ENCODE peak calls at places on chromosome 21, in four cellular contexts. One of them, this sample, is unnamed.

GRCh38 chr21:31741116-31741515 is 9.2 kb upstream of the SCAF4 start:
- DNase-seq in GM12878: no peak
- DNase-seq in HepG2: no peak
- DNase-seq in A549: no peak
- DNase-seq in this sample: no peak

GRCh38 chr21:25806053-25806452 is 71.3 kb downstream of the GABPA start:
- DNase-seq in GM12878: no peak
- DNase-seq in HepG2: no peak
- DNase-seq in A549: no peak
- DNase-seq in this sample: no peak

GRCh38 chr21:15050588-15051377 is 14.0 kb downstream of the NRIP1 start:
- DNase-seq in GM12878: no peak
- DNase-seq in HepG2: no peak
- DNase-seq in A549: no peak
- DNase-seq in this sample: no peak

GRCh38 chr21:39048064-39048463 is 135.2 kb downstream of the PSMG1 start:
- DNase-seq in GM12878: no peak
- DNase-seq in A549: peak; percentile 32
- DNase-seq in HepG2: peak; percentile 62
- DNase-seq in this sample: peak; percentile 43

GRCh38 chr21:46424062-46424591 is 34.6 kb upstream of the DIP2A start:
- DNase-seq in A549: no peak
- DNase-seq in HepG2: no peak
- DNase-seq in GM12878: no peak
- DNase-seq in this sample: no peak

GRCh38 chr21:32316363-32317215 is 17.9 kb downstream of the MRAP start:
- DNase-seq in GM12878: no peak
- DNase-seq in HepG2: no peak
- DNase-seq in A549: no peak
- DNase-seq in this sample: no peak

GRCh38 chr21:26098758-26099157 is 71.8 kb downstream of the APP start:
- DNase-seq in HepG2: no peak
- DNase-seq in A549: no peak
- DNase-seq in GM12878: no peak
- DNase-seq in this sample: no peak

GRCh38 chr21:32916522-32917099 is 109.1 kb upstream of the OLIG2 start:
- DNase-seq in HepG2: peak; percentile 35
- DNase-seq in A549: no peak
- DNase-seq in GM12878: no peak
- DNase-seq in this sample: peak; percentile 12

GRCh38 chr21:25708467-25709065 is 26.1 kb downstream of the ATP5PF start:
- DNase-seq in A549: peak; percentile 22
- DNase-seq in HepG2: peak; percentile 18
- DNase-seq in GM12878: no peak
- DNase-seq in this sample: peak; percentile 47

GRCh38 chr21:38863291-38863690 is 57.6 kb downstream of the ETS2 start:
- DNase-seq in GM12878: no peak
- DNase-seq in A549: no peak
- DNase-seq in HepG2: no peak
- DNase-seq in this sample: no peak

GRCh38 chr21:39153842-39154241 is 29.4 kb downstream of the PSMG1 start:
- DNase-seq in HepG2: no peak
- DNase-seq in A549: no peak
- DNase-seq in GM12878: no peak
- DNase-seq in this sample: no peak

GRCh38 chr21:41207401-41208388 is 39.7 kb downstream of the BACE2 start:
- DNase-seq in A549: no peak
- DNase-seq in HepG2: peak; percentile 3
- DNase-seq in GM12878: no peak
- DNase-seq in this sample: no peak

GRCh38 chr21:14064296-14064645 is 146.5 kb downstream of the LIPI start:
- DNase-seq in GM12878: no peak
- DNase-seq in HepG2: no peak
- DNase-seq in A549: no peak
- DNase-seq in this sample: no peak

GRCh38 chr21:38476385-38476784 is 21.9 kb downstream of the ERG start:
- DNase-seq in A549: no peak
- DNase-seq in GM12878: no peak
- DNase-seq in HepG2: no peak
- DNase-seq in this sample: no peak

GRCh38 chr21:41149199-41149598 is 18.8 kb upstream of the BACE2 start:
- DNase-seq in A549: no peak
- DNase-seq in GM12878: no peak
- DNase-seq in HepG2: no peak
- DNase-seq in this sample: no peak

GRCh38 chr21:46425566-46425965 is 33.1 kb upstream of the DIP2A start:
- DNase-seq in A549: no peak
- DNase-seq in GM12878: no peak
- DNase-seq in HepG2: no peak
- DNase-seq in this sample: no peak

GRCh38 chr21:31660134-31660565 is 657 bp downstream of the SOD1 start:
- DNase-seq in A549: peak; percentile 7
- DNase-seq in GM12878: no peak
- DNase-seq in HepG2: no peak
- DNase-seq in this sample: no peak

GRCh38 chr21:46661211-46661625 is 25.7 kb downstream of the PRMT2 start:
- DNase-seq in A549: no peak
- DNase-seq in GM12878: no peak
- DNase-seq in HepG2: no peak
- DNase-seq in this sample: peak; percentile 89

GRCh38 chr21:39386194-39386593 is 37.3 kb upstream of the HMGN1 start:
- DNase-seq in A549: no peak
- DNase-seq in GM12878: no peak
- DNase-seq in HepG2: peak; percentile 75
- DNase-seq in this sample: no peak

GRCh38 chr21:27759091-27759659 is 792.3 kb upstream of the ADAMTS5 start:
- DNase-seq in HepG2: no peak
- DNase-seq in GM12878: no peak
- DNase-seq in A549: no peak
- DNase-seq in this sample: no peak

GRCh38 chr21:31034378-31034777 is 3.9 kb downstream of the KRTAP19-8 start:
- DNase-seq in GM12878: no peak
- DNase-seq in A549: no peak
- DNase-seq in HepG2: no peak
- DNase-seq in this sample: no peak

GRCh38 chr21:29342394-29342957 is 43.8 kb downstream of the BACH1 start:
- DNase-seq in HepG2: no peak
- DNase-seq in GM12878: peak; percentile 32
- DNase-seq in A549: peak; percentile 2
- DNase-seq in this sample: peak; percentile 14

GRCh38 chr21:46515109-46515508 is 56.4 kb downstream of the DIP2A start:
- DNase-seq in HepG2: no peak
- DNase-seq in GM12878: no peak
- DNase-seq in A549: no peak
- DNase-seq in this sample: no peak

GRCh38 chr21:45831991-45832740 is 149.4 kb upstream of the COL6A1 start:
- DNase-seq in HepG2: no peak
- DNase-seq in GM12878: no peak
- DNase-seq in A549: no peak
- DNase-seq in this sample: no peak

GRCh38 chr21:32359719-32360260 is 33.0 kb downstream of the URB1 start:
- DNase-seq in GM12878: no peak
- DNase-seq in A549: peak; percentile 50
- DNase-seq in HepG2: peak; percentile 52
- DNase-seq in this sample: no peak

GRCh38 chr21:38488640-38489282 is 9.5 kb downstream of the ERG start:
- DNase-seq in A549: no peak
- DNase-seq in GM12878: no peak
- DNase-seq in HepG2: no peak
- DNase-seq in this sample: no peak

GRCh38 chr21:45882641-45883040 is 98.9 kb upstream of the COL6A1 start:
- DNase-seq in A549: no peak
- DNase-seq in GM12878: no peak
- DNase-seq in HepG2: no peak
- DNase-seq in this sample: no peak

GRCh38 chr21:42438316-42439205 is 34.9 kb downstream of the UBASH3A start:
- DNase-seq in GM12878: no peak
- DNase-seq in HepG2: no peak
- DNase-seq in A549: no peak
- DNase-seq in this sample: no peak

GRCh38 chr21:42437786-42438185 is 34.1 kb downstream of the UBASH3A start:
- DNase-seq in HepG2: no peak
- DNase-seq in A549: no peak
- DNase-seq in GM12878: no peak
- DNase-seq in this sample: peak; percentile 27

GRCh38 chr21:42440187-42440792 is 36.6 kb downstream of the UBASH3A start:
- DNase-seq in HepG2: no peak
- DNase-seq in GM12878: peak; percentile 70
- DNase-seq in A549: no peak
- DNase-seq in this sample: no peak

GRCh38 chr21:42441963-42442362 is 38.3 kb downstream of the UBASH3A start:
- DNase-seq in HepG2: no peak
- DNase-seq in A549: no peak
- DNase-seq in GM12878: no peak
- DNase-seq in this sample: no peak

GRCh38 chr21:42439284-42440186 is 35.8 kb downstream of the UBASH3A start:
- DNase-seq in A549: no peak
- DNase-seq in HepG2: no peak
- DNase-seq in GM12878: no peak
- DNase-seq in this sample: no peak
- TF ChIP-seq PBX3 in A549: no peak
- TF ChIP-seq PBX3 in HepG2: no peak
- TF ChIP-seq PBX3 in GM12878: no peak
- TF ChIP-seq PBX3 in this sample: no peak

DNA sequence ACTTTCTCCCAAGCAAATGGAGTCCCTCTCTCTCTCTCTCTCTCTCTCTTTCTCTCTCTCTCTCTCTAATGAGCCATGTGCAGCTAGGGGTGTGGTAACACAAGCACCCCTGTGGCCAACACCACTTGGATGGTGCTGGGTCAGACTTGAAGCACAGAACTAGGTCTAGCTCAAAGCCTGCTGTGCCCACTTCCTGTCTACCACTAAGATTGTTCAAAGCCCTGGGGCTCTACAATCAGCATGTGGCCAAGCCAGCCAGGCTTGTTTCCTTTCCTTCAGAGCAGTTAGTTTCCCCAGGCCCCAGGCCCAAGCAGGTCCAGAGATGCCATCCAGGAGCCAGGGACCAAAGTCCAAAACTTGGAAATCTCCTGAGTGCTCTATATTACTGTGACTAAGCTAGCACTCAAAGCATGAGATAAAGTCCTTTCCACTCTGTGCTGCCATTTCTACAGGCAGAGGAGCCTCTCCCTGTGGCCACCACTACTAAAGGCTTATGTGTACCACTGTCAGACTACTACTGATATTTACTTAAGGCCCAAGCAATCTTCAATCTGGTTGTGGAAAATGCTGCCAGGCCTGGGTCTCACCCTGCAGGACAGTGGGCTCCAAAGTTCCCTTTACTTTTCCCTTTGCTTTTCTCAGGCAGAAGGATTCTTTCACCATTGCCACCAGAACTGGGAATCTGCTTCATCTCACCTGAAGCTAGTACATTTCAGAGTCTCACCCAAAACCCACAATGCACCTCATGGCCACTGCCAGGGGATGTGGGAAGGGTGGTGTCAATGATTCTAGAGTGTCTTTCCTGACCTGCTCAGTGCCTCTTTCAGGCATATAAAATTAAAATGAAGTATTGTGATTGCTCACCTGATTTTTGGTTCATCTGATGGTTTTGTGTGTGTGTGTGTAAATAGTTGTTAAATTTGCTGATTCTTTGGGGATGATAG is 999.5 kb downstream of the NCAM2 start:
- DNase-seq in HepG2: no peak
- DNase-seq in GM12878: no peak
- DNase-seq in A549: no peak
- DNase-seq in this sample: no peak
- TF ChIP-seq PBX3 in HepG2: no peak
- TF ChIP-seq PBX3 in GM12878: no peak
- TF ChIP-seq PBX3 in A549: no peak
- TF ChIP-seq PBX3 in this sample: no peak

DNA sequence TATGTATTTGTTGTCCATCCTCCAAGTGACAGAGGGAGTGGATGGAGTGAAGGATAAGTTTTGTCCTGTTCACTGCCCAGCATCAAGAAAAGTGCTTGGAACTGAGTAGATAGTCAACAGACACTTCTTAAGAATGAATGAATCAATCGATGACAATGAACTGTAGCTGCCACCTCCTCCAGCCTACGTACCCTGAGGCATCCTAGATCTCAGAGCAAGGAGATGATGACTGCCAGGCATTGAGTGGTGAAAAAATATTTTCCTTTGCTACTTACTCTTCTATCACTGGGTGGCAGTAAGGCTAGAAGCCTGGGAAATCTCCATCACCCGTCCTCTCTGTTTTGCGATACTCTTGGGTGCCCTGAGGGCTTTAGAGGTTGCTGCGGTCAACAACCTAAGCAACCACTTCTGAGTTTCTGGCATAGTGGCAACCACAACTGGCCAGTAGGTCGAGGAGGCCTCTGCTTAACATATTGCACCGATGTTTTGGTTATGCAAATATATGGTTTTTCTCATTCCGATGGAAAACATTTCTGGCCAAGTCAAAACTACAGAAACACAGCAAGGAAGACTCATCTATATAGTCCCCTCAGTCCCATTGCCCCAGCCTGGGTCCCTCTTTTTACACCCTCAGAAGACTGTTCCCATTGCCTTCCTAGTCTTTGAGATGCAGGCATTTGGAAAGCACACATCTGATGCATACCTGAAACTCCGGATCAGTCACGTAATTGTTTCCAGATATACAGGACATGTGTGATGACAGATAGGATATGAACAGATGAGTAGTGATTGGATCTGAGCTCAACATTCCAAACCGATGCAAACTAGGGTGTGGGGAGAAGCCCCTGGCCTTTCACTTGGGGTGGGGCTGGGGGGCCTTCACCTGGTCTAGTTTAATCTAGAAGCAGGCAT is 136.8 kb downstream of the RUNX1 start:
- DNase-seq in A549: no peak
- DNase-seq in HepG2: no peak
- DNase-seq in GM12878: no peak
- DNase-seq in this sample: no peak
- TF ChIP-seq PBX3 in A549: no peak
- TF ChIP-seq PBX3 in HepG2: no peak
- TF ChIP-seq PBX3 in GM12878: no peak
- TF ChIP-seq PBX3 in this sample: no peak

GRCh38 chr21:37459575-37459974 is 93.0 kb downstream of the DYRK1A start:
- DNase-seq in HepG2: no peak
- DNase-seq in A549: no peak
- DNase-seq in GM12878: no peak
- DNase-seq in this sample: no peak

GRCh38 chr21:37460196-37460595 is 93.6 kb downstream of the DYRK1A start:
- DNase-seq in A549: no peak
- DNase-seq in GM12878: no peak
- DNase-seq in HepG2: no peak
- DNase-seq in this sample: no peak

GRCh38 chr21:37461494-37461893 is 94.9 kb downstream of the DYRK1A start:
- DNase-seq in A549: no peak
- DNase-seq in HepG2: no peak
- DNase-seq in GM12878: peak; percentile 33
- DNase-seq in this sample: no peak

GRCh38 chr21:37455504-37455911 is 88.9 kb downstream of the DYRK1A start:
- DNase-seq in GM12878: no peak
- DNase-seq in HepG2: no peak
- DNase-seq in A549: no peak
- DNase-seq in this sample: no peak

GRCh38 chr21:37458669-37459276 is 92.2 kb downstream of the DYRK1A start:
- DNase-seq in HepG2: no peak
- DNase-seq in A549: no peak
- DNase-seq in GM12878: no peak
- DNase-seq in this sample: no peak
- TF ChIP-seq PBX3 in HepG2: no peak
- TF ChIP-seq PBX3 in A549: no peak
- TF ChIP-seq PBX3 in GM12878: no peak
- TF ChIP-seq PBX3 in this sample: no peak

GRCh38 chr21:34157456-34158025 is 84.2 kb downstream of the MRPS6 start:
- DNase-seq in HepG2: no peak
- DNase-seq in A549: no peak
- DNase-seq in GM12878: no peak
- DNase-seq in this sample: no peak
- TF ChIP-seq PBX3 in HepG2: no peak
- TF ChIP-seq PBX3 in A549: no peak
- TF ChIP-seq PBX3 in GM12878: no peak
- TF ChIP-seq PBX3 in this sample: no peak

This sample was measured in SK-N-SH.